ENCODE peak calls at places on chromosomes 4 and X, in nine cellular contexts. V is activated CD4-positive, alpha-beta T cell treated with anti-CD3 and anti-CD28 coated beads, Interleukin-2, amount 50 U/mL, for 24 hours; F is NCI-H1105 treated with DMSO at 0.1 percent for 48 hours; L is NCI-H774; K is cardiac muscle cell; J is glutamatergic neuron; X is upper lobe of right lung; G is brain pericyte; O is tibial artery. M is an unnamed sample.

GRCh38 chr4:67483868-67484602 is 61.3 kb downstream of the CENPC start:
- DNase-seq in V (no peak), F (no peak), L (no peak), K (no peak), J (no peak), X (no peak), G (peak; percentile 38), O (no peak), M (no peak)

GRCh38 chr4:140529434-140529833 is 5.5 kb downstream of the ELMOD2 start:
- DNase-seq in V (no peak), F (no peak), L (no peak), K (peak; percentile 66), J (no peak), X (no peak), G (no peak), O (no peak), M (no peak)

GRCh38 chr4:89254847-89255246 is 52.8 kb downstream of the GPRIN3 start:
- DNase-seq in V (no peak), F (peak; percentile 1), L (no peak), K (peak; percentile 41), J (peak; percentile 40), X (no peak), G (no peak), O (no peak), M (peak; percentile 37)

GRCh38 chrX:105695451-105695850 is 126.9 kb upstream of the NRK start:
- DNase-seq in V (no peak), F (no peak), L (no peak), K (no peak), J (no peak), X (no peak), G (no peak), O (no peak), M (no peak)

GRCh38 chr4:99844048-99844447 is 27.4 kb downstream of the DAPP1 start:
- DNase-seq in V (no peak), F (no peak), L (no peak), K (no peak), J (no peak), X (no peak), G (no peak), O (no peak), M (no peak)

GRCh38 chr4:73978886-73979285 is 2.9 kb downstream of the PF4 start:
- DNase-seq in V (no peak), F (no peak), L (no peak), K (no peak), J (no peak), X (no peak), G (peak; percentile 20), O (no peak), M (no peak)

GRCh38 chr4:95363966-95364365 is 184.8 kb downstream of the UNC5C start:
- DNase-seq in V (no peak), F (no peak), L (no peak), K (no peak), J (no peak), X (no peak), G (no peak), O (no peak), M (no peak)

GRCh38 chrX:13652256-13653021 is 502 bp upstream of the TCEANC start:
- DNase-seq in V (no peak), F (no peak), L (no peak), K (no peak), J (no peak), X (no peak), G (peak; percentile 29), O (no peak), M (no peak)

GRCh38 chrX:53153581-53153980 is 59.6 kb downstream of the KANTR start:
- DNase-seq in V (no peak), F (no peak), L (no peak), K (no peak), J (no peak), X (no peak), G (no peak), O (no peak), M (no peak)

GRCh38 chr4:153265311-153266047 is 61.2 kb downstream of the TRIM2 start:
- DNase-seq in V (no peak), F (no peak), L (no peak), K (no peak), J (no peak), X (no peak), G (no peak), O (no peak), M (no peak)

GRCh38 chrX:118347131-118347530 is 1.2 kb downstream of the WDR44 start:
- DNase-seq in V (no peak), F (no peak), L (no peak), K (peak; percentile 6), J (no peak), X (no peak), G (no peak), O (no peak), M (no peak)

GRCh38 chr4:73674451-73674919 is 54.2 kb upstream of the RASSF6 start:
- DNase-seq in V (no peak), F (no peak), L (no peak), K (no peak), J (no peak), X (no peak), G (no peak), O (no peak), M (no peak)

GRCh38 chrX:153457136-153457825 is 11.4 kb upstream of the TREX2 start:
- DNase-seq in V (no peak), F (no peak), L (no peak), K (no peak), J (peak; percentile 38), X (no peak), G (no peak), O (no peak), M (no peak)

GRCh38 chrX:133709486-133709885 is 275.9 kb downstream of the GPC3 start:
- DNase-seq in V (no peak), F (no peak), L (no peak), K (no peak), J (no peak), X (no peak), G (no peak), O (no peak), M (no peak)